ENCODE peak calls at places on chromosomes 6 and 20, in six cellular contexts. S is neural progenitor cell, O is WERI-Rb-1, D is A549, T is A673, F is tibial artery. X is an unnamed sample.

GRCh38 chr6:169812257-169812644 is 60.8 kb downstream of the ERMARD start:
- DNase-seq in S (no peak), T (no peak), F (no peak), O (no peak), D (no peak), X (no peak)

GRCh38 chr20:30594112-30594511 is 663.4 kb upstream of the DEFB115 start:
- DNase-seq in D (no peak), F (no peak), T (no peak), S (no peak), O (no peak), X (no peak)

GRCh38 chr6:135791441-135791840 is 60.1 kb upstream of the PDE7B start:
- DNase-seq in S (no peak), O (no peak), T (no peak), F (no peak), D (no peak), X (no peak)

GRCh38 chr6:4687989-4688947 is 87.9 kb upstream of the CDYL start:
- DNase-seq in F (no peak), T (peak), D (peak), O (no peak), S (no peak), X (no peak)

GRCh38 chr20:51129201-51129671 is 106.3 kb upstream of the KCNG1 start:
- DNase-seq in S (no peak), F (no peak), D (no peak), T (no peak), O (no peak), X (no peak)

GRCh38 chr6:149303468-149303867 is 14.0 kb upstream of the TAB2 start:
- DNase-seq in O (no peak), T (no peak), D (no peak), S (no peak), F (no peak), X (no peak)

GRCh38 chr20:752263-752662 is 16.0 kb downstream of the SLC52A3 start:
- DNase-seq in T (no peak), O (no peak), F (no peak), D (no peak), S (no peak), X (no peak)

GRCh38 chr20:43959079-43959919 is 44.6 kb downstream of the TOX2 start:
- DNase-seq in T (no peak), D (no peak), S (no peak), O (no peak), F (peak), X (peak)

DNA sequence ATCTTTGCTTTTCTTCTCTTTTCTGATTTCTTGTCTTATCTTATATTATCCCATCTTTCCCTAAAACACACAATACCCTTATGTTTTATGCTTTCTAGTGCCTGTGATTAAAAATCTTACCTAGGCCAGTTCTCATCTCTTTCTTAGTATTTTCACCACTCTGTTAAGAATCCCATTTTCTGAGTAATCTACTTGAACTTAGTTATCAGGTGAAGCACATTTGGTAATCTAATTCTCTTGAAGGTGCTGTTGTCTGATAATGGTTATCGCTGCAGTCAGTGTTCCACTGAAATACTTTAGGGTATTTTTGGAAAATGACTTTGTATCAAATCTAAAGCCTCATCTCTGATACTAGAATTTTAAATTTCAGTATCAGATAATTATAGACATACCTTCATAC is 192.5 kb upstream of the MAN1A1 start:
- DNase-seq in F (no peak), S (no peak), D (no peak), O (no peak), T (no peak), X (no peak)
- H3K27ac ChIP-seq in F (no peak), S (no peak), D (no peak), O (no peak), T (no peak), X (no peak)

GRCh38 chr20:48751871-48752270 is 75.9 kb downstream of the PREX1 start:
- DNase-seq in D (no peak), S (no peak), F (no peak), T (no peak), O (no peak), X (no peak)
- H3K27ac ChIP-seq in D (no peak), S (no peak), F (no peak), T (peak), O (peak), X (no peak)

DNA sequence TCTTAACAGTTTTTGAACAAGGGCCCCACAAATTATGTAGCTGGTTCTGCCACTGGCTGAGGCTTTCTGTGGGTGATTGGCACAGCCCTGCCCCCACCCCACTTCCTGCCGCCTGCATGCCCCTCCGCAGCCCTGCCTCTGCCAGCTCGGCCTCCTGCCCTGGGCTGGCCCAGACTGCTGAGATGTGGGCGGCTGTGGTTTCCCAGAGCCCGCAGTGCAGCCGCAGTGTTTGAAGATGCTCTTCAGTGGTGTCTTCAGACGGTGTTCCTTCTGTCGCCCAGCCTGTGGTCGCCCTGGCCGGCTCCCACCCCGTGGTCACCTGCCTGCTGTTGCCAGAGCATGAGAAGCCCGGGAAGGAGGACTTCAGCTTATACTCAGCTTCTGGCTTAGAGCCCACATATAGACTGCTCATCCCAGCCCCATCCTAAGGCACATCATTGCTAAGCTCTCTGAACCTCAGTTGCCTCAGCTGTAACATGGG is 154.3 kb downstream of the VEGFA start:
- DNase-seq in F (peak), O (no peak), S (no peak), D (no peak), T (no peak), X (peak)
- H3K27ac ChIP-seq in F (no peak), O (no peak), S (no peak), D (peak), T (peak), X (peak)

DNA sequence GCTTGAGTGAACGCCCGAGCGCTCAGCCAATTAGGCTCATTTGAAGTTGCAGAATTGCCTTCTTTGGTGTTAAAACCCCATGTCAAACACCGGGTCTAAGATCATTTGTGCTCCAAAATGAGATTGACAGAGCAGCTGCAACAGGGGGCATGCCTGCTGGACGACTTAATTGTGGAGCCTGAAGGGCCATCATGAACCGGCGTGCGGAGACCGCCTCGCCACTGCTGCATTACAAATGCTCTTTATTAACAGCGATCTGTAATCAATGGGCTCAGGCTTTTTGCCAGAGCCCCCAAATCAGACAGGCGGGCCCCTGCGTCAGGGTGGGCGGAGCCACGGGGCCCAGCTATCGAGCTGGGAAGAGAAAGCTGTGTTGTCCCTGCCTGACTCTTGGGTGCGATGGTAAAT is 183.2 kb downstream of the SIM1 start:
- DNase-seq in D (no peak), S (peak), F (peak), T (no peak), O (no peak), X (no peak)
- H3K27ac ChIP-seq in D (no peak), S (peak), F (no peak), T (no peak), O (no peak), X (no peak)